ENCODE peak calls at places on chromosomes 11 and 22, in six cellular contexts. Q is adrenal gland, N is neural progenitor cell, T is K562, V is IMR-90, Z is ovary. L is an unnamed sample. For H3K27me3, the result is how much of the 10 kb centered on the place peaks cover.

GRCh38 chr11:1830119-1830499 is 4.7 kb upstream of the SYT8 start:
- DNase-seq in Q (no peak), N (no peak), T (no peak), V (no peak), Z (no peak), L (peak)

GRCh38 chr22:50260801-50261614 is 475 bp downstream of the MAPK12 start:
- DNase-seq in Q (peak), N (peak), T (peak), V (peak), Z (no peak), L (no peak)

GRCh38 chr22:42655693-42656092 is 6.5 kb upstream of the CYB5R3 start:
- DNase-seq in Q (no peak), N (no peak), T (no peak), V (no peak), Z (no peak), L (no peak)

GRCh38 chr11:122637538-122637937 is 18.0 kb upstream of the UBASH3B start:
- DNase-seq in Q (no peak), N (no peak), T (no peak), V (no peak), Z (no peak), L (no peak)

GRCh38 chr11:62592989-62593421 is 1.7 kb upstream of the TUT1 start:
- DNase-seq in Q (no peak), N (no peak), T (no peak), V (no peak), Z (no peak), L (no peak)

GRCh38 chr11:16099501-16099900 is 256.8 kb downstream of the SOX6 start:
- DNase-seq in Q (no peak), N (no peak), T (no peak), V (no peak), Z (no peak), L (no peak)

GRCh38 chr11:115471367-115471766 is 32.8 kb downstream of the CADM1 start:
- DNase-seq in Q (peak), N (no peak), T (no peak), V (peak), Z (no peak), L (peak)

GRCh38 chr22:43007519-43008102 is 7.3 kb downstream of the PACSIN2 start:
- DNase-seq in Q (peak), N (no peak), T (peak), V (peak), Z (no peak), L (no peak)

GRCh38 chr11:76630600-76630999 is 39.9 kb downstream of the LRRC32 start:
- DNase-seq in Q (no peak), N (no peak), T (no peak), V (no peak), Z (peak), L (no peak)

GRCh38 chr22:29394931-29395581 is 6.7 kb upstream of the AP1B1 start:
- DNase-seq in Q (peak), N (peak), T (peak), V (peak), Z (peak), L (peak)

GRCh38 chr22:23911318-23911980 is 17.3 kb downstream of the MIF start:
- DNase-seq in Q (no peak), N (no peak), T (no peak), V (no peak), Z (no peak), L (no peak)

GRCh38 chr11:86550757-86551156 is 121.7 kb downstream of the ME3 start:
- DNase-seq in Q (no peak), N (no peak), T (no peak), V (no peak), Z (no peak), L (no peak)

GRCh38 chr11:47514825-47515647 is 37.9 kb downstream of the CELF1 start:
- DNase-seq in Q (peak), N (no peak), T (peak), V (peak), Z (no peak), L (peak)

GRCh38 chr22:30338802-30339201 is 12.1 kb upstream of the TBC1D10A start:
- DNase-seq in Q (peak), N (no peak), T (no peak), V (no peak), Z (no peak), L (no peak)

GRCh38 chr11:75100314-75100713 is 3.6 kb upstream of the OR2AT4 start:
- DNase-seq in Q (no peak), N (no peak), T (peak), V (peak), Z (no peak), L (peak)

GRCh38 chr22:40694409-40694808 is 15.1 kb downstream of the MCHR1 start:
- DNase-seq in Q (no peak), N (no peak), T (no peak), V (no peak), Z (no peak), L (no peak)

GRCh38 chr11:76672431-76673163 is 2.0 kb upstream of the LRRC32 start:
- DNase-seq in Q (peak), N (no peak), T (no peak), V (no peak), Z (no peak), L (no peak)

GRCh38 chr22:21865041-21865440 is 2.4 kb downstream of the MAPK1 start:
- DNase-seq in Q (peak), N (no peak), T (no peak), V (peak), Z (peak), L (peak)

GRCh38 chr22:36144886-36145541 is 15.5 kb downstream of the APOL3 start:
- DNase-seq in Q (peak), N (peak), T (no peak), V (peak), Z (peak), L (peak)

GRCh38 chr11:121323208-121323607 is 30.6 kb downstream of the SC5D start:
- DNase-seq in Q (no peak), N (peak), T (no peak), V (no peak), Z (no peak), L (no peak)

GRCh38 chr11:75639752-75640151 is 29.1 kb downstream of the MAP6 start:
- DNase-seq in Q (peak), N (peak), T (no peak), V (peak), Z (peak), L (no peak)

GRCh38 chr11:108870373-108871020 is 205.6 kb downstream of the DDX10 start:
- DNase-seq in Q (no peak), N (no peak), T (no peak), V (peak), Z (no peak), L (peak)

GRCh38 chr11:27977031-27977430 is 130.9 kb downstream of the KIF18A start:
- DNase-seq in Q (no peak), N (no peak), T (no peak), V (peak), Z (no peak), L (peak)

GRCh38 chr11:109680127-109680526 is 258.1 kb downstream of the C11orf87 start:
- DNase-seq in Q (no peak), N (no peak), T (no peak), V (peak), Z (no peak), L (peak)

GRCh38 chr11:40338739-40339138 is 1120.7 kb downstream of the LRRC4C start:
- DNase-seq in Q (no peak), N (no peak), T (no peak), V (peak), Z (no peak), L (peak)

GRCh38 chr22:22687638-22688500 is 43.5 kb downstream of the GGTLC2 start:
- DNase-seq in Q (peak), N (peak), T (peak), V (peak), Z (peak), L (peak)

GRCh38 chr22:41880653-41881052 is 34.2 kb downstream of the SHISA8 start:
- DNase-seq in Q (no peak), N (no peak), T (no peak), V (no peak), Z (no peak), L (no peak)

GRCh38 chr22:22388055-22388454 is 120.5 kb downstream of the ZNF280B start:
- DNase-seq in Q (no peak), N (no peak), T (no peak), V (no peak), Z (no peak), L (no peak)

GRCh38 chr11:11085580-11085979 is 227.7 kb upstream of the ZBED5 start:
- DNase-seq in Q (no peak), N (no peak), T (no peak), V (no peak), Z (no peak), L (no peak)

GRCh38 chr11:134266440-134266839 is 9.7 kb upstream of the GLB1L3 start:
- DNase-seq in Q (no peak), N (no peak), T (no peak), V (no peak), Z (no peak), L (no peak)

GRCh38 chr11:47467372-47467771 is 18.4 kb upstream of the RAPSN start:
- DNase-seq in Q (no peak), N (no peak), T (no peak), V (no peak), Z (no peak), L (no peak)

GRCh38 chr11:2444301-2445106 is at the start of the genes KCNQ1 and TRPM5:
- DNase-seq in Q (peak), N (peak), T (peak), V (no peak), Z (no peak), L (no peak)

GRCh38 chr11:27874998-27875397 is 174.7 kb upstream of the BDNF start:
- DNase-seq in Q (no peak), N (no peak), T (no peak), V (no peak), Z (no peak), L (no peak)

GRCh38 chr11:36431429-36432092 is 78.5 kb downstream of the TRAF6 start:
- DNase-seq in Q (peak), N (peak), T (peak), V (peak), Z (peak), L (peak)

DNA sequence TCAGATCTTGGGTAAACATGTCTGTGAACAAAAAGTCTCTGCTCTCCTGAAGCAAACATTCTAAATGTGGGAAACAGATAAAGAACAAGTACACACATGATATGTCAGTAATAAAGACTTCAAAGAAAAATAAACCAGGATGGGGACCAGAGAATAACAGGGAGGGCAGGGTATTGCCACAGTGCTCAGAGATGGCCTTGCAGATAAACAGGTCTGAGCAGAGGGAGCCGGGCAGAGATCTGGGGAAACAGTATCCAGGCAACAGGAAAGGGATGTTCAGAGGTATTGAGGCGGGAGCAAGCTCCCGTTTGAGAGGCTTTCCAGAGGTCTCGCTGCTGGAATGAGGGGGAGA is 2.9 kb downstream of the CCDC86 start:
- DNase-seq in Q (peak), N (no peak), T (no peak), V (no peak), Z (no peak), L (no peak)
- H3K4me3 ChIP-seq in Q (no peak), N (no peak), T (peak), V (no peak), Z (no peak), L (no peak)

GRCh38 chr11:57647960-57648776 is 1.5 kb downstream of the YPEL4 start:
- DNase-seq in Q (no peak), N (no peak), T (peak), V (no peak), Z (no peak), L (no peak)
- H3K27me3 ChIP-seq in Q (under half), N (under half), T (under half), V (under half), Z (under half), L (under half)

DNA sequence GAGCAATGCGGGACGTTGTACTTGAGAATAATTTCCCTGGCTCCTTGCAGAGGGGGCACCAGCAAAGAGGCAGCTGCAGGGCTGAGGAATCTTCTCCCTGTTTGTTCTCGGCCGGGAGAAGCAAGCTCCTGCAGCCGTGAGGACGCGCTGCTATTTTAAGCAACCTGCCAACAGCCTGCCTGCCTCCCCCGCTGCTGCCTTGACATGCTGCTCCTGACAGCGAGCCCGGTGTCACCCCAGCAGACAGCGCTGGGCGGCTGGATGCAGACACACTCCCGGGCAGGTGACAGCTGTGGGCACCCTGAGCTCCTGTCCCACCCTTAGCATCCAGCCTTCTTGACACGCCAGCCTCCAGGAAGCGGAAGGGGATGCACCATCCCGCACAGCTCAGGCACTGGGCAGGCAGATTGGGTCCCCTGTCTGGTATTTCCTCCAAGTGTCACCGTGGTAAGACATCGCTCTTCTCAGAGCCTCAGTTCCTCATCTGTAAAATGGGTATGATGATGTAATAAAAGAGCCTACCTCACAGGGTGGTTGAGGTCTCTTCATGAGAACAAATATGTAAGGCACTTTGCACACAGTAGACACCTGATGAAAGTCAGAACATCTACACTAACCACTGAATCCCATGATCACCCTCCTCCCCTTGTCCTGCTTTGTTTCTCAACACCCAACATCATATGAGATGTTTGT is 530.6 kb downstream of the MN1 start:
- DNase-seq in Q (no peak), N (peak), T (no peak), V (no peak), Z (peak), L (no peak)
- H3K4me3 ChIP-seq in Q (no peak), N (no peak), T (no peak), V (no peak), Z (no peak), L (no peak)

DNA sequence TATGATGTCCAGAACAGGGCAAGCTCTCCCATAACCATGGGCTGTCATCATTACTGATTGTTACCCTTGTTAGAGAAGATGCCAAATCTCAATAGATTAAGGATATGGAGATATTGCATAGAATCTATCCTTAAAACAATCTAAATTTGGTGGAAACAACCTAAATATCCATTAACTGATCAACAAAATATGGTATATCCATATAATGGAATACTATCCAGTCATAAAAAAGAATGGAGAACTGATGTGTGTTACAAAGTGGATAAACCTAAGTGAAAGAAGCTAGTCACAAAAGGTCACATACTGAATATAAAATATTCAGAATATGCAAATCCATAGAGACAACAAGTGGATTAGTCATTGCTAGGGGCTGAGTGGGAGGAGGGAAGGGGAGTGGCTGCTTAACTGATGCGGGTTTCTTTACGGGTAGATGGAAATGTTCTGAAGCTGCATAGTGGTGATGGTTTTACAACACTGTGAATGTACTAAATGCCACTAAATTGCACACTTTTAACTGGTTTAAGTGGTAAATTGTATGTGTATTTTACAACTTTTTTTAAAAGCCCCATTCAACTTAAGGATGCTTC is 36.1 kb upstream of the SMCO4 start:
- DNase-seq in Q (no peak), N (no peak), T (no peak), V (no peak), Z (no peak), L (no peak)
- H3K27me3 ChIP-seq in Q (under half), N (under half), T (under half), V (under half), Z (under half), L (under half)

DNA sequence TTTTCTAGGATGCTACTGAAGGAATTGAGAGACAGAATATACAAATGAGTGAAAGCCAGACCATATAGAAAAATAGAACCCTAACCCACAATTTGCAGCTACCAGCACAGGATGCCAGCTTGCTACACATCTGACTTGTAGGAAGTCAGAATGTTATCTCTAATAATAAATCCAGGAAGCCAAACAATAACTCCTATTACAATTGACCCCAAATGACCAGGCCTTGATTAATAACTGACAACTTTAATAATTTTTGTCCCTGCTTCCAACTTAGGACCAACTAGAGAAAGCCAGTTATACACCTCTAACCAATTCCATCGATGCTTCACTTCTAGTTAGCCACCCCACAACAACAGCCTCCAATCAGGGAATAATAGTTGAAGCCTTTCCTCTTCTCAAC is 193.4 kb downstream of the CASP12 start:
- DNase-seq in Q (no peak), N (no peak), T (no peak), V (no peak), Z (no peak), L (no peak)
- H3K4me3 ChIP-seq in Q (no peak), N (no peak), T (no peak), V (no peak), Z (no peak), L (no peak)

GRCh38 chr22:26168934-26169311 is 339 bp upstream of the SEZ6L start:
- DNase-seq in Q (no peak), N (no peak), T (no peak), V (no peak), Z (no peak), L (no peak)
- H3K27me3 ChIP-seq in Q (under half), N (half or more), T (under half), V (under half), Z (under half), L (under half)